ENCODE peak calls at places on chromosomes 7 and 10, in five cellular contexts. Z, Q, I, O and D are unnamed samples.

GRCh38 chr10:5547934-5548660 is 23.3 kb downstream of the CALML3 start:
- DNase-seq in Z (peak; percentile 44), Q (no peak), I (peak; percentile 23), O (no peak), D (no peak)

GRCh38 chr10:76245951-76246495 is 814.6 kb downstream of the LRMDA start:
- DNase-seq in Z (no peak), Q (no peak), I (no peak), O (no peak), D (no peak)

GRCh38 chr10:96446966-96447596 is 66.6 kb downstream of the TLL2 start:
- DNase-seq in Z (no peak), Q (no peak), I (no peak), O (no peak), D (no peak)

GRCh38 chr7:112383671-112384417 is 66.4 kb upstream of the IFRD1 start:
- DNase-seq in Z (peak; percentile 10), Q (no peak), I (peak; percentile 43), O (no peak), D (peak; percentile 34)

GRCh38 chr10:17181751-17182150 is 19.7 kb downstream of the TRDMT1 start:
- DNase-seq in Z (peak; percentile 13), Q (no peak), I (peak; percentile 39), O (no peak), D (peak; percentile 44)

GRCh38 chr7:151741585-151741984 is 135.3 kb downstream of the PRKAG2 start:
- DNase-seq in Z (no peak), Q (no peak), I (no peak), O (no peak), D (no peak)

GRCh38 chr7:99619571-99620130 is 2.9 kb downstream of the ZSCAN25 start:
- DNase-seq in Z (no peak), Q (no peak), I (no peak), O (no peak), D (no peak)

GRCh38 chr10:77636967-77637473 is 588 bp downstream of the KCNMA1 start:
- DNase-seq in Z (peak; percentile 25), Q (no peak), I (no peak), O (no peak), D (no peak)

GRCh38 chr7:235576-236395 is 43.4 kb downstream of the FAM20C start:
- DNase-seq in Z (no peak), Q (no peak), I (no peak), O (no peak), D (no peak)

GRCh38 chr7:81331061-81332018 is 412.5 kb upstream of the SEMA3C start:
- DNase-seq in Z (peak; percentile 68), Q (no peak), I (peak; percentile 40), O (no peak), D (peak; percentile 45)

GRCh38 chr7:44587843-44588711 is 6.0 kb upstream of the TMED4 start:
- DNase-seq in Z (peak; percentile 34), Q (no peak), I (peak; percentile 75), O (peak; percentile 72), D (peak; percentile 81)

GRCh38 chr7:23022258-23022745 is 8.4 kb upstream of the HYCC1 start:
- DNase-seq in Z (peak; percentile 96), Q (peak; percentile 74), I (peak; percentile 87), O (no peak), D (peak; percentile 85)

GRCh38 chr7:100678291-100678984 is 4.9 kb downstream of the GNB2 start:
- DNase-seq in Z (no peak), Q (no peak), I (no peak), O (no peak), D (no peak)

GRCh38 chr7:86469680-86470295 is 173.9 kb upstream of the GRM3 start:
- DNase-seq in Z (peak; percentile 59), Q (no peak), I (peak; percentile 78), O (no peak), D (peak; percentile 79)

GRCh38 chr10:77173615-77174461 is 463.8 kb downstream of the KCNMA1 start:
- DNase-seq in Z (peak; percentile 63), Q (peak; percentile 66), I (peak; percentile 88), O (peak; percentile 84), D (peak; percentile 87)

GRCh38 chr10:104123397-104123796 is 1.4 kb downstream of the SFR1 start:
- DNase-seq in Z (no peak), Q (no peak), I (peak; percentile 34), O (no peak), D (peak; percentile 49)

GRCh38 chr10:77004917-77005564 is 632.6 kb downstream of the KCNMA1 start:
- DNase-seq in Z (peak; percentile 52), Q (peak; percentile 37), I (peak; percentile 68), O (no peak), D (peak; percentile 68)

GRCh38 chr10:63699785-63700184 is 178.6 kb downstream of the REEP3 start:
- DNase-seq in Z (peak; percentile 75), Q (no peak), I (peak; percentile 86), O (no peak), D (peak; percentile 84)

DNA sequence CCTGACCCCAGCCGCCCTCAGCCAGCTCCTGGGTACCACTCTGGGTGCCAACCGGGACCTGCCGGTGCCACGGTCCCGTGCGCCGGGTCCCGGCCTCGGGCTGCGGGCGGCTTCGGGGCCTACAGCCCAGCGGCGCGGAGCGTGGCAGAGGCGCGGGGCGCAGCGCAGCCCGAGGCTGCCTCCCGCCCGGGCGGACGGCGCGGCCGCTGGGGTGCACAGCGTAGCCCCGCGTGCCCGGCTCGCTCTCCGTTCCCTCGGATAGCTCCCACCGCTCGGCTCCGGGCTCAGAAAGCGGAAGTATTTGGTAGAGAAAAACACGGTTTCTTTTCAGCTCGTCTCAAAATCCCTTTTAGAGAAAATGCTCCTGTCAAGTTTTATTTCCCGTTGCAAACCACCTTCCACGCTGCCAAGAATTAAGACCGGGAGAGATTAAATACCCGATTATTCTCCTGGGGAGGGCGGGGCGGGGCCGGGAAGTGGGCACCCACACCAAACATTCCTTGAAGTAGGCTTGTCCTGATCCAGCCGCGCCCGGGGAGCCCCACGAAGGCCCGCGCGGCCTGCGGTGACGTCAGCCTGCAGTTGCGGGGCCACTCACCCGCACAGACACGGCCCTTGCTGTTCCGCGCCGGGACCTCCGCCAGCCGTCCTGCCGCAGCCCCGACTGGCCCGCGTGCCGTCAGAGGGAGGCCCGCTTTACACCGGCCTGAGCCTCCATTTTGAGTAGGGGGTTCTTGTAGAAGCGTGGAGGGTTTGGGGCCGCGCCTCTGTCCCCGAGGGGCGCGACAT is 7.2 kb downstream of the HOXA13 start:
- DNase-seq in Z (no peak), Q (no peak), I (no peak), O (peak; percentile 48), D (no peak)
- H3K4me3 ChIP-seq in Z (peak overlapping the region; percentile 28), Q (no peak overlapping the region), I (no peak overlapping the region), O (no peak overlapping the region), D (peak overlapping the region; percentile 3)

GRCh38 chr10:78752251-78752650 is 316.5 kb upstream of the ZMIZ1 start:
- DNase-seq in Z (no peak), Q (no peak), I (no peak), O (no peak), D (no peak)

GRCh38 chr10:78755075-78755695 is 313.6 kb upstream of the ZMIZ1 start:
- DNase-seq in Z (no peak), Q (no peak), I (no peak), O (no peak), D (no peak)

GRCh38 chr10:78755877-78756455 is 312.8 kb upstream of the ZMIZ1 start:
- DNase-seq in Z (no peak), Q (no peak), I (no peak), O (no peak), D (peak; percentile 20)

GRCh38 chr10:78752708-78753107 is 316.1 kb upstream of the ZMIZ1 start:
- DNase-seq in Z (no peak), Q (no peak), I (no peak), O (no peak), D (peak; percentile 42)

DNA sequence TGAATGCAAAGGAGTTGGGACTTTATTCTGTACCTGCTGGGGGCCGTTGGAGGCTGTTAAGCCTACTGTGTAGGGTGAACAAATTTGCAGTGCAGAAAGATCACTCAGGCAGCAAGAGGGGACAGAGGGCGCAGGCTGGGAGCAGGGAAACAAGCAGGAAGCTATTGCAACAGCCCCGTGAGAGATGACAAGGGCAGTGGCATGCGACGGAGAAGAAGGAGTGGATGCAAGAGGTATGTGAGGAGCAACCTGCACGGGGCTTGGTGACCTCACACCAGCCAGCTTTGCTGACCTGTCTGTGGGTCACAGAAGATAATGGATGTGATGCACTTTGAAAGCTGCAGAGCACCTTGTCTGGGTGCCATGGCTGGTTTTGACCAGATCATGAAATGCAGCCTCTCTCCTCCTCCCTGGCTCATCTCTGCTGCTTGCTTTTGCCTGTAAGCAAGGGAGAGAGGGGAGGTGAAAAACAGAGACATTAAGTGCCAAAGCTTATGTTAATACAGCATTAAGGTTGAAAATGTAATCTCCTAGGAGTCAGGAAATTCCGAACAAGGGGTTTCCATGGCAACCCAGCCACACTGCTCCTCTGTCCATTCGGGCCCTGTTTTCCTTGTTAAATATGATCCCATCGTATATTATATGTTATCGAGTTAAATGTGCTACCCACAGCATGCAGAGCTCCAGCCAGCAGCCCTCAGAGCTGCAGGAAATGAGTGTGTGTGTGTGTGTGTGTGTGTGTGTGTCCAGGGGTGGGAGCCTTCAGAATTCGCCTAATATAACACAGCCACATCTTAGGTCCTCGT is 314.3 kb upstream of the ZMIZ1 start:
- DNase-seq in Z (peak; percentile 88), Q (peak; percentile 54), I (peak; percentile 95), O (no peak), D (peak; percentile 90)
- H3K4me3 ChIP-seq in Z (no peak overlapping the region), Q (no peak overlapping the region), I (no peak overlapping the region), O (no peak overlapping the region), D (no peak overlapping the region)

GRCh38 chr7:129824291-129825004 is 128.3 kb downstream of the UBE2H start:
- DNase-seq in Z (no peak), Q (no peak), I (no peak), O (no peak), D (no peak)
- H3K4me3 ChIP-seq in Z (peak overlapping the region; percentile 83), Q (peak overlapping the region; percentile 73), I (peak overlapping the region; percentile 40), O (peak overlapping the region; percentile 74), D (peak overlapping the region; percentile 71)

GRCh38 chr10:71270821-71271220 is 48.2 kb upstream of the SLC29A3 start:
- DNase-seq in Z (no peak), Q (no peak), I (no peak), O (no peak), D (no peak)

GRCh38 chr10:71270301-71270777 is 48.7 kb upstream of the SLC29A3 start:
- DNase-seq in Z (peak; percentile 79), Q (no peak), I (peak; percentile 85), O (no peak), D (peak; percentile 90)

GRCh38 chr10:71268247-71268691 is 50.8 kb upstream of the SLC29A3 start:
- DNase-seq in Z (peak; percentile 59), Q (no peak), I (peak; percentile 63), O (no peak), D (peak; percentile 63)

GRCh38 chr10:71268751-71269150 is 50.3 kb upstream of the SLC29A3 start:
- DNase-seq in Z (peak; percentile 46), Q (no peak), I (no peak), O (no peak), D (no peak)

DNA sequence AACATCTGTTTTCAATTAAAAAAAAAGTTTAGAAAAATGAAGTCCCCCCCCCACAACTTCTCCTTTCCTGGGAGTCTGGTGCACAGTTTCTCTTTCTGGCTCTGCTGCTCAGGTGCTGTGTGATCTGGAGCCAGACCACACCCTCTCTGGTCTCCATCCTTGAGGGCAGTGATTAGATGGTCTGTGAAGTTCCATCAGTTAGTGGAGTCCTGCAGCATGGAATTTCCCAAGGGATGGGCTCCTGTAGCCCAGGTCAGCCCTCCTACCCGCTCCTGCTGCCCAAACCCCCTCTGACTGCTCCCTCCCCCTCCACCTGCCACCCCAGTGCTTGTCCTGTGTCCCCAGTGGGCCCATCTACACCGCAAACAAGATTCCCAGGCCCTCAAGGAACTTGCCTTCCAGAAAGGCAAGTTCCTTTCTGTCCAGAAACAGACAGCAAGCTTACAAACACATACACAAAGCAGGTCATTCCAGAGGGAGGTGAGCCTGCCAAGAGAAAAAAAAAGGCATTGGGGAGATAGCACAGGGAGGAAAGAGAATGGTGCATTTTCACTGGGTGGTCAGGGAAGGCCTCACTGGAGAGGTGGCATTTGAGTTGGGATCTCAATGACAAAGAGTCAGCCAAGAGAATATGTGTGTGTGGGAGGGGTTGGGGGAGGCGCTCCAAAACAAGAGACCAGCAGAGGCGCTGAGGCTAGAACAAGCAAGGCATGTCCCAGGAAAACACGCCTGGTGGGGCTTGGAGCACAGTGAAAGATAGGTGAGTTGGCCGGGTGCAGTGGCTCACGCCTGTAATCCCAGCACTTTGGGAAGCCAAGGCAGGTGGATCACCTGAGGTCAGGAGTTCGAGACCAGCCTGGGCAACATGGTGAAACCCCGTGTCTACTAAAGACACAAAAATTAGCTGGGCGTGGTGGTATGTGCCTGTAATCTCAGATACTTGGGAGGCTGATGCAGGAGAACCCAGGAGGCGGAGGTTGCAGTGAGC is 49.5 kb upstream of the SLC29A3 start:
- DNase-seq in Z (peak; percentile 59), Q (no peak), I (peak; percentile 70), O (no peak), D (peak; percentile 72)
- H3K4me3 ChIP-seq in Z (no peak overlapping the region), Q (no peak overlapping the region), I (no peak overlapping the region), O (no peak overlapping the region), D (no peak overlapping the region)